ENCODE peak calls at places on chromosome 3, in ten cellular contexts. M is GM12864; I is osteoblast; O is CD8-positive, alpha-beta memory T cell; F is cardiac fibroblast; C is fibroblast of mammary gland; K is stomach; A is astrocyte of the spinal cord; Z is GM23248; H is right lobe of liver. D is an unnamed sample.

GRCh38 chr3:178086419-178086818 is 449.8 kb upstream of the KCNMB2 start:
- DNase-seq in M (no peak), I (no peak), O (no peak), F (no peak), C (no peak), K (no peak), A (no peak), Z (no peak), H (no peak), D (no peak)

GRCh38 chr3:138038725-138039462 is 28.9 kb downstream of the CLDN18 start:
- DNase-seq in M (no peak), I (no peak), O (no peak), F (no peak), C (no peak), K (no peak), A (no peak), Z (no peak), H (no peak), D (no peak)

GRCh38 chr3:171598990-171599389 is 138.8 kb upstream of the TNIK start:
- DNase-seq in M (no peak), I (no peak), O (no peak), F (no peak), C (no peak), K (no peak), A (no peak), Z (no peak), H (no peak), D (no peak)

GRCh38 chr3:31353166-31353565 is 179.6 kb upstream of the STT3B start:
- DNase-seq in M (no peak), I (no peak), O (no peak), F (no peak), C (no peak), K (no peak), A (no peak), Z (no peak), H (no peak), D (no peak)

GRCh38 chr3:50112462-50112861 is 23.7 kb downstream of the RBM5 start:
- DNase-seq in M (no peak), I (no peak), O (no peak), F (no peak), C (no peak), K (no peak), A (no peak), Z (peak; percentile 47), H (no peak), D (no peak)

GRCh38 chr3:139718415-139718814 is 40.6 kb upstream of the NMNAT3 start:
- DNase-seq in M (no peak), I (no peak), O (no peak), F (peak; percentile 53), C (peak; percentile 45), K (no peak), A (peak; percentile 47), Z (peak; percentile 55), H (peak; percentile 47), D (no peak)

GRCh38 chr3:66812126-66812525 is 186.0 kb upstream of the KBTBD8 start:
- DNase-seq in M (no peak), I (peak; percentile 48), O (no peak), F (peak; percentile 29), C (peak; percentile 64), K (no peak), A (peak; percentile 54), Z (no peak), H (no peak), D (no peak)

GRCh38 chr3:152105446-152105845 is 163.3 kb upstream of the MBNL1 start:
- DNase-seq in M (no peak), I (no peak), O (no peak), F (no peak), C (no peak), K (no peak), A (no peak), Z (no peak), H (no peak), D (no peak)

GRCh38 chr3:88151358-88151757 is 1.6 kb downstream of the C3orf38 start:
- DNase-seq in M (no peak), I (peak; percentile 58), O (no peak), F (peak; percentile 16), C (peak; percentile 34), K (no peak), A (peak; percentile 5), Z (peak; percentile 53), H (no peak), D (no peak)

GRCh38 chr3:132290833-132291232 is 26.4 kb upstream of the ACP3 start:
- DNase-seq in M (no peak), I (peak; percentile 76), O (no peak), F (peak; percentile 85), C (peak; percentile 93), K (no peak), A (no peak), Z (peak; percentile 89), H (no peak), D (no peak)

GRCh38 chr3:74692-75243 is 121.8 kb upstream of the CHL1 start:
- DNase-seq in M (no peak), I (no peak), O (no peak), F (peak; percentile 71), C (peak; percentile 20), K (no peak), A (peak; percentile 7), Z (no peak), H (no peak), D (no peak)

GRCh38 chr3:111582114-111582461 is 13.1 kb downstream of the ZBED2 start:
- DNase-seq in M (no peak), I (peak; percentile 91), O (no peak), F (peak; percentile 54), C (peak; percentile 38), K (no peak), A (peak; percentile 89), Z (peak; percentile 87), H (no peak), D (no peak)

GRCh38 chr3:35616346-35616745 is 23.0 kb upstream of the ARPP21 start:
- DNase-seq in M (no peak), I (no peak), O (no peak), F (no peak), C (no peak), K (no peak), A (peak; percentile 3), Z (no peak), H (no peak), D (no peak)

GRCh38 chr3:189790658-189791057 is 159.5 kb downstream of the TP63 start:
- DNase-seq in M (no peak), I (no peak), O (no peak), F (no peak), C (no peak), K (no peak), A (no peak), Z (no peak), H (no peak), D (no peak)

GRCh38 chr3:85586018-85586417 is 627.2 kb downstream of the CADM2 start:
- DNase-seq in M (no peak), I (no peak), O (no peak), F (no peak), C (no peak), K (no peak), A (no peak), Z (no peak), H (no peak), D (no peak)

GRCh38 chr3:775178-775885 is 317.5 kb upstream of the CNTN6 start:
- DNase-seq in M (no peak), I (no peak), O (no peak), F (no peak), C (peak; percentile 0), K (no peak), A (no peak), Z (no peak), H (no peak), D (no peak)

GRCh38 chr3:3499987-3500386 is 299.2 kb upstream of the LRRN1 start:
- DNase-seq in M (no peak), I (no peak), O (no peak), F (no peak), C (no peak), K (no peak), A (no peak), Z (no peak), H (no peak), D (no peak)

GRCh38 chr3:45437388-45437787 is 49.0 kb downstream of the LARS2 start:
- DNase-seq in M (no peak), I (no peak), O (no peak), F (no peak), C (peak; percentile 16), K (no peak), A (no peak), Z (no peak), H (no peak), D (no peak)

DNA sequence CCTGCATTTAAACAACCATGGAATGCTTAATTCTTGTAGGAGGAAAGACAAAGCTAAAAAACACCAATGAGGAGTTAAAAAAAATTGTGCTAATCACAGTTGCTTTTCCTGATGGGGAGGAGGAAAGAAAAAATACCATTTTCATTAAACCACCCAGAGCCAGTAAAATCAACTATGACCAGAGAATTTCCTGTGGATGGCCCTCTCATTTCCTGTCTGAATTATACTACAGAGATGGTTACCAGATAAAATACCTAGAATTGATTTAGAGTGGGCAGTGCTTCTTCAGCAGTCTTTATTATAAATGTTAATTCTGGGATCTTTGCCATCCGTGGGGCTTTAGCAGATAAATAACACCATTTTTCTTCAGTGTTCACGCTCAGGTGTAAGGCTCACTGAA is 38.0 kb downstream of the RETNLB start:
- DNase-seq in M (no peak), I (no peak), O (no peak), F (no peak), C (no peak), K (no peak), A (no peak), Z (no peak), H (no peak), D (no peak)
- H3K4me3 ChIP-seq in M (no peak overlapping the region), I (no peak overlapping the region), O (no peak overlapping the region), F (no peak overlapping the region), C (no peak overlapping the region), K (no peak overlapping the region), A (no peak overlapping the region), Z (no peak overlapping the region), H (no peak overlapping the region), D (no peak overlapping the region)

DNA sequence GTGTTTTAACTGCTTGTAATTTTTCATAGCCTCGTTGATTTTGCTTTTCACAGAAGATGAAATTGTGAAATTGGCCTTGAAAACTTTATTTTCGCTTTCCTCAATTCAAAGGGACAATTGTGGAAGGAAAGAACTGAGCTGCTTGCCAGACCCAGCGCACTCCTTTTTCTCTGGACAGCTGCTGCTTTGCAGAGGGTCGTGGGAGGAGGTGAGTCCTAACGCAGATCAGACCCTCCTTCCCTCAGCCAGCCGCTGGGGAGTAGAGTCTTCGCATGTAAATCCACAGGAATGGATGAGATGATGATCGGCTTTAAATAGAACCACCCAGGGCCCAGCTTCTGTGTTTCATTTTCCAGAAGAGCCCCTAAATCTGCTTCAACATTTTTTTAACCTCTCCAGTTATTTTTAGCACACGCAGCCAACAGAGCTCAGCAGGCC is 42.7 kb upstream of the UBE2E1 start:
- DNase-seq in M (no peak), I (no peak), O (no peak), F (peak; percentile 48), C (peak; percentile 40), K (no peak), A (peak; percentile 55), Z (peak; percentile 24), H (no peak), D (no peak)
- H3K4me3 ChIP-seq in M (peak overlapping the region; percentile 17), I (peak overlapping the region; percentile 61), O (no peak overlapping the region), F (peak overlapping the region; percentile 37), C (peak overlapping the region; percentile 17), K (peak overlapping the region; percentile 26), A (peak overlapping the region; percentile 4), Z (peak overlapping the region; percentile 58), H (no peak overlapping the region), D (no peak overlapping the region)

GRCh38 chr3:182239316-182239715 is 527.6 kb downstream of the SOX2 start:
- DNase-seq in M (no peak), I (no peak), O (no peak), F (no peak), C (no peak), K (no peak), A (no peak), Z (no peak), H (no peak), D (no peak)
- H3K4me3 ChIP-seq in M (no peak overlapping the region), I (no peak overlapping the region), O (no peak overlapping the region), F (no peak overlapping the region), C (no peak overlapping the region), K (no peak overlapping the region), A (no peak overlapping the region), Z (no peak overlapping the region), H (no peak overlapping the region), D (no peak overlapping the region)

GRCh38 chr3:10194328-10195071 is 29.8 kb downstream of the IRAK2 start:
- DNase-seq in M (peak; percentile 60), I (no peak), O (peak; percentile 78), F (no peak), C (no peak), K (no peak), A (no peak), Z (peak; percentile 41), H (no peak), D (no peak)
- H3K4me3 ChIP-seq in M (no peak overlapping the region), I (no peak overlapping the region), O (peak overlapping the region; percentile 57), F (no peak overlapping the region), C (no peak overlapping the region), K (no peak overlapping the region), A (no peak overlapping the region), Z (no peak overlapping the region), H (no peak overlapping the region), D (no peak overlapping the region)

D was measured in Peyer's patch.